ENCODE peak calls at places on chromosomes 3 and 15, in nine cellular contexts. E is effector memory CD4-positive, alpha-beta T cell; N is CD8-positive, alpha-beta memory T cell; V is breast epithelium; O is PC-3; R is transverse colon; K is aorta; Z is lung; B is CD4-positive, CD25-positive, alpha-beta regulatory T cell. J is an unnamed sample.

GRCh38 chr15:91469627-91470567 is 369.8 kb downstream of the SV2B start:
- DNase-seq in E (peak; percentile 22), N (peak; percentile 89), V (no peak), O (no peak), R (peak; percentile 19), K (no peak), Z (no peak), B (peak; percentile 74), J (no peak)

GRCh38 chr3:112811150-112811884 is 35.3 kb downstream of the CD200R1L start:
- DNase-seq in E (no peak), N (no peak), V (no peak), O (no peak), R (no peak), K (peak; percentile 73), Z (peak; percentile 43), B (no peak), J (no peak)

GRCh38 chr3:78913711-78914110 is 854.1 kb downstream of the ROBO1 start:
- DNase-seq in E (no peak), N (no peak), V (no peak), O (no peak), R (no peak), K (no peak), Z (no peak), B (no peak), J (no peak)

GRCh38 chr3:71989165-71989564 is 204.2 kb upstream of the PROK2 start:
- DNase-seq in E (no peak), N (no peak), V (no peak), O (peak; percentile 40), R (no peak), K (no peak), Z (no peak), B (no peak), J (no peak)

GRCh38 chr3:74630602-74631001 is 16.1 kb upstream of the CNTN3 start:
- DNase-seq in E (no peak), N (no peak), V (no peak), O (no peak), R (no peak), K (no peak), Z (no peak), B (no peak), J (no peak)

GRCh38 chr3:45992820-45993219 is 2.8 kb downstream of the FYCO1 start:
- DNase-seq in E (no peak), N (no peak), V (no peak), O (no peak), R (no peak), K (no peak), Z (no peak), B (no peak), J (no peak)

GRCh38 chr15:89118481-89118989 is 30.3 kb downstream of the ABHD2 start:
- DNase-seq in E (no peak), N (no peak), V (no peak), O (no peak), R (no peak), K (no peak), Z (no peak), B (no peak), J (no peak)

GRCh38 chr15:68995754-68996141 is 18.7 kb upstream of the NOX5 start:
- DNase-seq in E (no peak), N (no peak), V (no peak), O (no peak), R (no peak), K (no peak), Z (no peak), B (no peak), J (peak; percentile 23)

GRCh38 chr15:73922186-73923151 is 3.8 kb upstream of the LOXL1 start:
- DNase-seq in E (no peak), N (no peak), V (no peak), O (no peak), R (no peak), K (peak; percentile 82), Z (no peak), B (no peak), J (no peak)

GRCh38 chr3:48952510-48953118 is 34.0 kb downstream of the ARIH2 start:
- DNase-seq in E (peak; percentile 25), N (peak; percentile 65), V (no peak), O (peak; percentile 59), R (peak; percentile 70), K (no peak), Z (peak; percentile 33), B (peak; percentile 45), J (no peak)

GRCh38 chr3:187281191-187281714 is 10.3 kb downstream of the MASP1 start:
- DNase-seq in E (no peak), N (no peak), V (no peak), O (no peak), R (no peak), K (no peak), Z (no peak), B (no peak), J (no peak)

GRCh38 chr3:184240384-184241140 is 8.2 kb downstream of the ALG3 start:
- DNase-seq in E (no peak), N (no peak), V (no peak), O (peak; percentile 54), R (no peak), K (peak; percentile 30), Z (no peak), B (no peak), J (no peak)

GRCh38 chr3:2856793-2857135 is 253.4 kb downstream of the IL5RA start:
- DNase-seq in E (no peak), N (no peak), V (no peak), O (no peak), R (no peak), K (no peak), Z (no peak), B (no peak), J (no peak)

GRCh38 chr3:138963161-138963560 is 16.1 kb downstream of the FOXL2NB start:
- DNase-seq in E (no peak), N (no peak), V (no peak), O (no peak), R (no peak), K (no peak), Z (no peak), B (no peak), J (no peak)

GRCh38 chr3:112759210-112759609 is 87.5 kb downstream of the CD200R1L start:
- DNase-seq in E (no peak), N (no peak), V (no peak), O (no peak), R (no peak), K (no peak), Z (no peak), B (no peak), J (no peak)

DNA sequence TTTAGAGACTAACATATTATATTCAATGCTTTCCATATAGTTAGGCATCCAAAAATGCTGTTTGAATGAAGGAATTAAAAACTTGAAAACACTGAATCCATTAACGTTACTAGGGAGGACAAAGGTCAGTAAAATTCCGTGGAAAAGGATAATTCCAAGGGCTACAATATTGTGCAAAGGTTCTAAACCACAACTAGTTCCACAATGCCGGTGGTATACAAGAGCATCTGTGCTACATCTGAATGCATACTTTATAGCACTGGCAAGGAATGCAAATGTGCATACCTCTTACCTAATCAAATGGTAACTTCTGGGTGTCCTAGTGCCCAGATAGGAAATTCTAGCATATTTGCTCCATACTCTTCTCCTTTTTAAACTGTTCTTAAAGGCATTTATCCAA is 2.2 kb downstream of the ICE2 start:
- DNase-seq in E (no peak), N (no peak), V (no peak), O (peak; percentile 13), R (no peak), K (no peak), Z (no peak), B (no peak), J (no peak)
- H3K4me3 ChIP-seq in E (no peak overlapping the region), N (no peak overlapping the region), V (no peak overlapping the region), O (peak overlapping the region; percentile 96), R (no peak overlapping the region), K (no peak overlapping the region), Z (no peak overlapping the region), B (peak overlapping the region; percentile 87), J (no peak overlapping the region)

DNA sequence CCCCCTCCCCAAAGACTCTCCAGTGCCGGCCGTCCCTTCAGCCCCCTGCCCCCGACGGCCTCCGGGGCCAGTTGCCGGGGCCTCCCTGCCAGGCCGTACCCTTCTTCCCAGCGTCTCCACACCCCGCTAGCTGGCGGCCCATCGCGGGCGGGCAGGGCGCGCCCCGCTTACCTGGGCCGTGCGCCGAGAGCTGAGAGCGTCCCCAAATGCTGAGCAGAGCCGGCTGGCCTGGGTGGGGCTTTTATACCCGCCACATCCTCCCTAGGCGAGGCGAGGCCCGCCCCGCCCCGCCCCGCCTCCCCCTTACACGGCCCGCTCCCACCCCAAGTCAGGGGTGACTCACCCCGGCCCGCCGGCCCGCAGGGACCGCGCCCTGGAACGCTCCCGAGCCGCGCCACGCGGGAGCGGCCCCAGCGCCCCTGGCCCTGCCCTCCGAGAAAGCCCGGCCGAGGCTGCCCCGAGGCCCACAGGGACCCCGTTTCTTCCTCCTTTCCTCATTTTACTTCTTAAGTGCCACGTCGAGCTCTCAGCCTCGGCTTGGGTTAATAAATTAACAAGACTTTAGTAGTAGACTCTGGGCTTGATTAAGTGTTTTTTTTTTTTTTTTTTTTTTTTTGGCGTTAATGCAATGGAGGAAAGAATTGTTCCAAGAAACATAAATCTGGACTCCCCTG is at the start of gene ANXA2:
- DNase-seq in E (peak; percentile 79), N (peak; percentile 94), V (peak; percentile 92), O (peak; percentile 91), R (peak; percentile 92), K (peak; percentile 93), Z (peak; percentile 90), B (peak; percentile 82), J (peak; percentile 92)
- H3K4me1 ChIP-seq in E (peaks cover 45% of the 10 kb centered on the region), N (peaks cover 27% of the 10 kb centered on the region), V (peaks cover 16% of the 10 kb centered on the region), O (peaks cover 66% of the 10 kb centered on the region), R (peaks cover 63% of the 10 kb centered on the region), K (no peaks in the 10 kb centered on the region), Z (peaks cover 16% of the 10 kb centered on the region), B (peaks cover 51% of the 10 kb centered on the region), J (peaks cover 55% of the 10 kb centered on the region)

DNA sequence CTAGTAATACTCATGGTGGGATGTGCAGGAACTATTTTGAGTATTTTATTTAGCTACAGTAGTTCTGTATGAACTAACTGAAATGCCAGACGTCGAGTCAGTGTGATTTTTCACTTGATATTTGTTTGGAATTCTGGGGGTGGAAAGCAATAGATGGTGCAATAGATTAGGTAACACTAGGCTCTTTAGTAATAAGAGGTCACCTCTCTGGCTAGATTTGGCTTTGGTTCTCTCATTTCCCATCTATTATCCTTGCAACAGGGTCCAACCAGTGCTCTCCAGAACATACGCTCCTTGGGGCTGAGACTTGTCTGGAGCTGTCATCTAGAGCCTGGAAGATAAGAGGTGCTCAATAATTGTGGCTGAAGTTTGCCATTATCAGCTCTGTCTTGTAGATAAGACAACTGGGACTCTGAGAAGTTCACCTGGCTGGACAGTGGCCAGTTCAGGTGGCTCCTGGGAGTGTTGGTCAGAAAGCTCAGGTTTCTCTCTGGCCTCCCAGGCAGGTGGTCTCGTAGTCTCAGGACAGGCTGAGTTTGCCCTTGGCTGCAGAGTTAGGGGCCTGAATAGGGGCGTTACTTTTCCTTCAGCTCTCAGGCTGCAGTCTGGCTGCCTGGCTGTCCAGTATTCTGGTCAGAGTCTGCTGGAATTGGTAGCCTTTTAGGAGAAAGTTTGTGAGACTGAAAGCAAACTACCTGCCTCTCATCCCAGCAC is 277.5 kb upstream of the RGMA start:
- DNase-seq in E (no peak), N (no peak), V (no peak), O (no peak), R (no peak), K (no peak), Z (no peak), B (no peak), J (no peak)
- H3K4me3 ChIP-seq in E (no peak overlapping the region), N (no peak overlapping the region), V (no peak overlapping the region), O (no peak overlapping the region), R (no peak overlapping the region), K (no peak overlapping the region), Z (no peak overlapping the region), B (no peak overlapping the region), J (no peak overlapping the region)

DNA sequence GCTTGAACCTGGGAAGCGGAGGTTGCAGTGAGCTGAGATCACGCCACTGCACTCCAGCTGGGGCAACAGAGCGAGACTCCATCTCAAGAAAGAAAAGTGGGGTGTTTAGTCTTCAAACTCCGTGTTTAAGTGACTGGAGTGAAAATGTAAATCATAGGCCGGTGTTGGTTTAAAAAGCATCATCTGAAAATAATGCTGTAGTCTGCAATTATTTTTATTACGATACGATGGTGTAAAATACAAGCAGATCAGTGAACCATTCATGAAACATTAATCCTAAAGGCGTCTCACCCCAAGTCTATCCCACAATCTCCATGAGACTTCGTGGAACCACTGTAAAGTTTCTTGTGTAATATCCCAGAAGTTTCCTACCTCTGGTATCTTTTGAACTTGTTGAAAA is 6.3 kb downstream of the CTNNB1 start:
- DNase-seq in E (no peak), N (no peak), V (no peak), O (no peak), R (no peak), K (no peak), Z (no peak), B (no peak), J (no peak)
- H3K4me1 ChIP-seq in E (peaks cover 27% of the 10 kb centered on the region), N (peaks cover 88% of the 10 kb centered on the region), V (no peaks in the 10 kb centered on the region), O (peaks cover 27% of the 10 kb centered on the region), R (peaks cover 89% of the 10 kb centered on the region), K (peaks cover 20% of the 10 kb centered on the region), Z (peaks cover 44% of the 10 kb centered on the region), B (peaks cover 64% of the 10 kb centered on the region), J (peaks cover 80% of the 10 kb centered on the region)

J was measured in suprapubic skin.